ENCODE peak calls at places on chromosome 22, in five cellular contexts. G, L, Y, W and X are unnamed samples.

GRCh38 chr22:26172389-26172990 is 3.2 kb downstream of the SEZ6L start:
- DNase-seq in G (peak), L (peak), Y (peak), W (no peak), X (peak)

GRCh38 chr22:45435544-45436139 is 22.1 kb downstream of the RIBC2 start:
- DNase-seq in G (peak), L (peak), Y (peak), W (peak), X (peak)

GRCh38 chr22:30204742-30205111 is 41.8 kb downstream of the LIF start:
- DNase-seq in G (peak), L (no peak), Y (no peak), W (no peak), X (no peak)

GRCh38 chr22:24542641-24543040 is 12.3 kb downstream of the GUCD1 start:
- DNase-seq in G (no peak), L (no peak), Y (no peak), W (no peak), X (no peak)

GRCh38 chr22:28297504-28297903 is 378.4 kb upstream of the PITPNB start:
- DNase-seq in G (peak), L (no peak), Y (no peak), W (peak), X (no peak)

GRCh38 chr22:46756097-46756496 is 6.4 kb upstream of the TBC1D22A start:
- DNase-seq in G (no peak), L (no peak), Y (no peak), W (no peak), X (no peak)

GRCh38 chr22:40586781-40587180 is 49.7 kb downstream of the MRTFA start:
- DNase-seq in G (no peak), L (no peak), Y (no peak), W (no peak), X (no peak)

GRCh38 chr22:48569476-48570233 is 1258.0 kb downstream of the BRD1 start:
- DNase-seq in G (no peak), L (no peak), Y (no peak), W (no peak), X (no peak)

GRCh38 chr22:27879923-27880322 is 39.1 kb downstream of the PITPNB start:
- DNase-seq in G (no peak), L (no peak), Y (no peak), W (no peak), X (peak)

GRCh38 chr22:45284705-45285305 is at the start of gene UPK3A:
- DNase-seq in G (no peak), L (peak), Y (peak), W (no peak), X (no peak)

GRCh38 chr22:49717322-49717919 is 110.3 kb downstream of the BRD1 start:
- DNase-seq in G (no peak), L (no peak), Y (no peak), W (no peak), X (no peak)

GRCh38 chr22:38844661-38845367 is 986 bp upstream of the NPTXR start:
- DNase-seq in G (no peak), L (no peak), Y (no peak), W (no peak), X (no peak)

GRCh38 chr22:31829505-31829904 is 75.7 kb downstream of the DEPDC5 start:
- DNase-seq in G (peak), L (no peak), Y (peak), W (no peak), X (peak)

GRCh38 chr22:32480238-32480637 is 5.6 kb downstream of the FBXO7 start:
- DNase-seq in G (no peak), L (no peak), Y (peak), W (no peak), X (no peak)

GRCh38 chr22:46779023-46779422 is 16.6 kb downstream of the TBC1D22A start:
- DNase-seq in G (no peak), L (no peak), Y (no peak), W (no peak), X (no peak)

GRCh38 chr22:36081023-36081431 is 52.4 kb upstream of the RBFOX2 start:
- DNase-seq in G (peak), L (no peak), Y (no peak), W (no peak), X (no peak)

GRCh38 chr22:17897864-17898263 is 123.6 kb upstream of the BID start:
- DNase-seq in G (no peak), L (no peak), Y (no peak), W (no peak), X (no peak)

GRCh38 chr22:19057539-19057938 is 64.7 kb downstream of the DGCR2 start:
- DNase-seq in G (no peak), L (no peak), Y (no peak), W (no peak), X (no peak)

GRCh38 chr22:29031236-29031982 is 30.2 kb downstream of the C22orf31 start:
- DNase-seq in G (peak), L (peak), Y (no peak), W (no peak), X (peak)

GRCh38 chr22:37782340-37783168 is 25.2 kb upstream of the GCAT start:
- DNase-seq in G (peak), L (peak), Y (no peak), W (no peak), X (no peak)

GRCh38 chr22:21564411-21564810 is 3.1 kb upstream of the UBE2L3 start:
- DNase-seq in G (no peak), L (no peak), Y (no peak), W (no peak), X (no peak)

GRCh38 chr22:17703811-17704210 is 65.3 kb downstream of the BCL2L13 start:
- DNase-seq in G (peak), L (no peak), Y (no peak), W (no peak), X (no peak)

GRCh38 chr22:30822216-30823014 is 127.7 kb downstream of the OSBP2 start:
- DNase-seq in G (no peak), L (no peak), Y (peak), W (no peak), X (no peak)

GRCh38 chr22:31654408-31654807 is 7.6 kb downstream of the PISD start:
- DNase-seq in G (no peak), L (no peak), Y (no peak), W (no peak), X (no peak)

GRCh38 chr22:44882226-44882905 is 127.4 kb downstream of the PHF21B start:
- DNase-seq in G (no peak), L (no peak), Y (no peak), W (no peak), X (no peak)

GRCh38 chr22:44026630-44027511 is 2.8 kb downstream of the PARVB start:
- DNase-seq in G (peak), L (peak), Y (peak), W (peak), X (no peak)